ENCODE peak calls at places on chromosome 7, in ten cellular contexts. B is choroid plexus epithelial cell, I is RWPE1, H is bronchial epithelial cell, A is brain microvascular endothelial cell, N is kidney, O is fibroblast of villous mesenchyme, X is ovary, D is astrocyte of the spinal cord, U is Peyer's patch. R is an unnamed sample.
A peak's percentile ranks its signal among the peaks of the same experiment; 100 is the strongest.

GRCh38 chr7:139455789-139456188 is 27.7 kb downstream of the KLRG2 start:
- DNase-seq in B (no peak), I (no peak), H (no peak), A (no peak), N (no peak), O (no peak), X (no peak), D (no peak), U (no peak), R (no peak)

GRCh38 chr7:25385731-25386136 is 157.4 kb upstream of the NPVF start:
- DNase-seq in B (no peak), I (no peak), H (no peak), A (no peak), N (no peak), O (no peak), X (no peak), D (no peak), U (no peak), R (no peak)

GRCh38 chr7:155743197-155743596 is 69.1 kb downstream of the SHH start:
- DNase-seq in B (peak; percentile 33), I (no peak), H (no peak), A (no peak), N (no peak), O (no peak), X (no peak), D (peak; percentile 54), U (no peak), R (no peak)

GRCh38 chr7:45695249-45695995 is 121.3 kb downstream of the ADCY1 start:
- DNase-seq in B (no peak), I (no peak), H (no peak), A (no peak), N (no peak), O (no peak), X (no peak), D (no peak), U (peak; percentile 18), R (no peak)

GRCh38 chr7:12436896-12437535 is 33.4 kb upstream of the VWDE start:
- DNase-seq in B (peak; percentile 40), I (no peak), H (peak; percentile 72), A (peak; percentile 65), N (no peak), O (no peak), X (no peak), D (peak; percentile 56), U (no peak), R (no peak)

GRCh38 chr7:104926189-104926904 is 87.7 kb upstream of the KMT2E start:
- DNase-seq in B (no peak), I (no peak), H (no peak), A (no peak), N (no peak), O (no peak), X (no peak), D (no peak), U (no peak), R (no peak)

GRCh38 chr7:101934618-101935017 is 117.2 kb downstream of the CUX1 start:
- DNase-seq in B (no peak), I (no peak), H (no peak), A (no peak), N (no peak), O (peak; percentile 37), X (no peak), D (no peak), U (no peak), R (no peak)

GRCh38 chr7:31890198-31890597 is 180.0 kb downstream of the PDE1C start:
- DNase-seq in B (no peak), I (peak; percentile 44), H (peak; percentile 77), A (no peak), N (no peak), O (no peak), X (no peak), D (no peak), U (no peak), R (no peak)

GRCh38 chr7:78587443-78588044 is 789.0 kb downstream of the PHTF2 start:
- DNase-seq in B (peak; percentile 19), I (peak; percentile 25), H (no peak), A (no peak), N (no peak), O (peak; percentile 11), X (no peak), D (no peak), U (no peak), R (no peak)

GRCh38 chr7:88095-88926 is 104.1 kb upstream of the FAM20C start:
- DNase-seq in B (no peak), I (no peak), H (no peak), A (no peak), N (no peak), O (no peak), X (no peak), D (no peak), U (peak; percentile 40), R (no peak)

GRCh38 chr7:106082087-106082854 is 29.8 kb downstream of the SYPL1 start:
- DNase-seq in B (no peak), I (no peak), H (peak; percentile 52), A (no peak), N (no peak), O (no peak), X (no peak), D (no peak), U (no peak), R (no peak)

GRCh38 chr7:69756235-69756634 is 158.0 kb downstream of the AUTS2 start:
- DNase-seq in B (peak; percentile 29), I (no peak), H (no peak), A (no peak), N (no peak), O (peak; percentile 13), X (no peak), D (no peak), U (no peak), R (no peak)

GRCh38 chr7:69757990-69758430 is 159.7 kb downstream of the AUTS2 start:
- DNase-seq in B (peak; percentile 23), I (no peak), H (no peak), A (no peak), N (no peak), O (peak; percentile 43), X (no peak), D (no peak), U (no peak), R (no peak)

GRCh38 chr7:69754476-69754875 is 156.2 kb downstream of the AUTS2 start:
- DNase-seq in B (no peak), I (no peak), H (no peak), A (no peak), N (no peak), O (no peak), X (no peak), D (no peak), U (no peak), R (no peak)

GRCh38 chr7:69759373-69759772 is 161.1 kb downstream of the AUTS2 start:
- DNase-seq in B (no peak), I (no peak), H (no peak), A (no peak), N (no peak), O (no peak), X (no peak), D (no peak), U (no peak), R (no peak)

GRCh38 chr7:69757528-69757927 is 159.3 kb downstream of the AUTS2 start:
- DNase-seq in B (no peak), I (no peak), H (no peak), A (no peak), N (no peak), O (no peak), X (no peak), D (no peak), U (no peak), R (no peak)
- TF ChIP-seq CTCF in B (no peak), I (no peak), H (no peak), A (no peak), N (no peak), O (no peak), X (no peak), D (no peak), U (no peak), R (no peak)

DNA sequence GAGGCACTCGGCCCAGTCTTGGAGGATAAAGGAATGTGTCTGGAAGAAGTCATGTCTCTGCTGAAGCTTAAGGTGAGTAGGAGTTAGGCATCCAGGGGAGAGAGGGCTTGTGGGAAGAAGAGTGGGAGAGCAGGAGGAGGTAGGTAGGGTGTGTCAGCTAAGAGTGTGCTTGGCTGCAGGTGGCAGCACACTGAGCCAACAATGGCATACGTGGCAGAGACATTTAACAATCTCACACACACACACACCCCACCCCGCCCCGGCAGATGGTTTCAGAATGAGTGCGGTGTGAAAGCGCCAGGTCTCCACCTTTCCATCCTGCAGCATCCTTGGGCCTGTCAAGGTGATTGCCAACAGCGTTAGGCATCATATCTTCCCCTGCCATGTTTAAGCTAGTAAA is 11.2 kb upstream of the ARPC1A start:
- DNase-seq in B (no peak), I (peak; percentile 13), H (peak; percentile 71), A (no peak), N (no peak), O (no peak), X (no peak), D (no peak), U (peak; percentile 70), R (no peak)
- TF ChIP-seq CTCF in B (no peak), I (no peak), H (peak; percentile 22), A (no peak), N (no peak), O (no peak), X (no peak), D (no peak), U (no peak), R (no peak)

GRCh38 chr7:54701982-54702381 is 57.0 kb downstream of the SEC61G start:
- DNase-seq in B (no peak), I (no peak), H (no peak), A (no peak), N (no peak), O (no peak), X (no peak), D (no peak), U (no peak), R (no peak)
- TF ChIP-seq CTCF in B (no peak), I (no peak), H (no peak), A (no peak), N (no peak), O (no peak), X (no peak), D (no peak), U (no peak), R (no peak)

GRCh38 chr7:1670894-1671875 is 1.1 kb downstream of the ELFN1 start:
- DNase-seq in B (no peak), I (no peak), H (no peak), A (no peak), N (peak; percentile 60), O (no peak), X (peak; percentile 8), D (no peak), U (peak; percentile 29), R (peak; percentile 8)

GRCh38 chr7:1673581-1674102 is 3.6 kb downstream of the ELFN1 start:
- DNase-seq in B (no peak), I (no peak), H (no peak), A (no peak), N (peak; percentile 53), O (no peak), X (peak; percentile 7), D (no peak), U (peak; percentile 29), R (peak; percentile 7)

GRCh38 chr7:1672851-1673486 is 2.9 kb downstream of the ELFN1 start:
- DNase-seq in B (no peak), I (no peak), H (no peak), A (no peak), N (peak; percentile 50), O (no peak), X (peak; percentile 7), D (no peak), U (peak; percentile 40), R (peak; percentile 8)

GRCh38 chr7:1669954-1670893 is at the start of gene ELFN1:
- DNase-seq in B (no peak), I (no peak), H (no peak), A (no peak), N (peak; percentile 78), O (peak; percentile 20), X (peak; percentile 27), D (no peak), U (peak; percentile 29), R (peak; percentile 68)

GRCh38 chr7:1671876-1672451 is 1.9 kb downstream of the ELFN1 start:
- DNase-seq in B (no peak), I (no peak), H (no peak), A (no peak), N (peak; percentile 49), O (no peak), X (peak; percentile 10), D (no peak), U (peak; percentile 28), R (peak; percentile 9)
- TF ChIP-seq CTCF in B (no peak), I (no peak), H (no peak), A (no peak), N (no peak), O (no peak), X (no peak), D (no peak), U (no peak), R (no peak)

R was measured in progenitor cell of endocrine pancreas.